ENCODE peak calls at places on chromosome 14, in six cellular contexts. K is adrenal gland, A is spleen, O is transverse colon, N is astrocyte, M is cardiac muscle cell. D is an unnamed sample.
A peak's percentile ranks its signal among the peaks of the same experiment; 100 is the strongest.

GRCh38 chr14:90438841-90439240 is 42.0 kb downstream of the CALM1 start:
- DNase-seq in K (no peak), A (peak; percentile 18), O (no peak), N (no peak), M (no peak), D (no peak)

GRCh38 chr14:57578427-57579220 is 85.0 kb upstream of the CCDC198 start:
- DNase-seq in K (no peak), A (no peak), O (no peak), N (no peak), M (no peak), D (no peak)

GRCh38 chr14:83777516-83777915 is 1752.4 kb upstream of the FLRT2 start:
- DNase-seq in K (no peak), A (no peak), O (no peak), N (no peak), M (no peak), D (no peak)

GRCh38 chr14:102363182-102363952 is 626 bp downstream of the TECPR2 start:
- DNase-seq in K (peak; percentile 44), A (no peak), O (peak; percentile 40), N (peak; percentile 36), M (peak; percentile 34), D (peak; percentile 74)

GRCh38 chr14:78319826-78320635 is 149.9 kb downstream of the NRXN3 start:
- DNase-seq in K (no peak), A (no peak), O (no peak), N (no peak), M (no peak), D (no peak)

GRCh38 chr14:42174357-42174756 is 567.7 kb downstream of the LRFN5 start:
- DNase-seq in K (no peak), A (no peak), O (no peak), N (no peak), M (no peak), D (no peak)

GRCh38 chr14:102786758-102787157 is 9.5 kb downstream of the TRAF3 start:
- DNase-seq in K (no peak), A (no peak), O (no peak), N (no peak), M (no peak), D (no peak)

GRCh38 chr14:93304771-93305170 is 28.1 kb downstream of the BTBD7 start:
- DNase-seq in K (no peak), A (no peak), O (no peak), N (peak; percentile 25), M (peak; percentile 12), D (no peak)

GRCh38 chr14:58922211-58922940 is 266.1 kb upstream of the DAAM1 start:
- DNase-seq in K (no peak), A (no peak), O (no peak), N (no peak), M (peak; percentile 20), D (no peak)

GRCh38 chr14:103618999-103619398 is 10.0 kb upstream of the KLC1 start:
- DNase-seq in K (no peak), A (no peak), O (no peak), N (peak; percentile 29), M (no peak), D (no peak)

GRCh38 chr14:63204407-63205280 is at the start of gene RHOJ:
- DNase-seq in K (no peak), A (peak; percentile 66), O (peak; percentile 11), N (peak; percentile 47), M (peak; percentile 55), D (peak; percentile 66)

GRCh38 chr14:61678966-61679365 is 16.3 kb upstream of the HIF1A start:
- DNase-seq in K (no peak), A (no peak), O (no peak), N (peak; percentile 84), M (peak; percentile 34), D (no peak)

GRCh38 chr14:61470261-61470953 is 149.0 kb downstream of the PRKCH start:
- DNase-seq in K (no peak), A (no peak), O (no peak), N (peak; percentile 97), M (peak; percentile 100), D (no peak)

GRCh38 chr14:56112781-56113180 is 5.4 kb upstream of the PELI2 start:
- DNase-seq in K (no peak), A (no peak), O (no peak), N (no peak), M (no peak), D (no peak)

GRCh38 chr14:64501326-64502171 is 2.1 kb downstream of the ZBTB25 start:
- DNase-seq in K (peak; percentile 67), A (no peak), O (peak; percentile 68), N (peak; percentile 77), M (peak; percentile 88), D (peak; percentile 92)

GRCh38 chr14:65042731-65043372 is 56.2 kb downstream of the FNTB start:
- DNase-seq in K (no peak), A (no peak), O (no peak), N (no peak), M (no peak), D (no peak)

GRCh38 chr14:60092516-60092915 is 793 bp downstream of the PCNX4 start:
- DNase-seq in K (peak; percentile 24), A (no peak), O (peak; percentile 18), N (peak; percentile 42), M (peak; percentile 49), D (no peak)

GRCh38 chr14:80606347-80606772 is 335.2 kb downstream of the CEP128 start:
- DNase-seq in K (no peak), A (no peak), O (no peak), N (no peak), M (peak; percentile 77), D (no peak)

GRCh38 chr14:88613552-88614010 is 50.7 kb downstream of the ZC3H14 start:
- DNase-seq in K (peak; percentile 20), A (no peak), O (no peak), N (peak; percentile 88), M (peak; percentile 48), D (no peak)

DNA sequence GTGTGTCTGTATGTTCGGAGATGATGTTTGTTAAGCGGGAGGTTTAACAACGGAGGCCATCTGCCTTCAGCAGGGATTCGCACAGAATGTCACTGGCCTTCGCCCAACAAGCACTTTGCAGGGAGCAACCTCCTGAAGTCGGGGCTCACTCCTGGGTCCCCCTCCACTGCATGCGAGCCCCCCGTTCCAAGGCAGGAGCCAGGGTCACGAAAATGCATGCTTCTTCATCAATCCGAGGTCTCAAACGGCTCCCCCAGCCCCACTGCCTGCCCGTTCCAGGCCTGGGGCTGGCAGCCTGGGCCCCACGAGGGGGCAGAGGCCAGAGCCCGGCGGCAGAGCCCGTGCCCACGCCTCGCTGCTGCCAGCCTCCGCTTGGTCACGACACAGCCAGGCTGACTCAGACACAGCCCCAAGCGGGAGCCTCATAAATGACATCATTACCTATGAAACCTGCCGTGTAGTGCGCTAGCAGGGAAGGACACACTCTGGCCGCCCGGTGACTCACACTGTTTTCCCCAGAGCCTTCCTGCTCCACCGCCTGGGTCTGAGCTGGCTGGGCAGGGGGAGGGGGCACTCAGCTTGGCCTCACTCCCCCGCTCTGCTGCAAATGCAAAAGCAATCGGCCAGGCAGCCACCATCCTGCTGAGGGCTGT is 169.5 kb upstream of the RTL1 start:
- DNase-seq in K (peak; percentile 97), A (peak; percentile 70), O (peak; percentile 81), N (peak; percentile 95), M (peak; percentile 91), D (peak; percentile 72)
- H3K27ac ChIP-seq in K (no peak overlapping the region), A (no peak overlapping the region), O (no peak overlapping the region), N (peak overlapping the region; percentile 82), M (no peak overlapping the region), D (no peak overlapping the region)

GRCh38 chr14:74400328-74400727 is 25.7 kb downstream of the SYNDIG1L start:
- DNase-seq in K (no peak), A (no peak), O (no peak), N (no peak), M (peak; percentile 25), D (no peak)
- TF ChIP-seq CTCF in K (no peak), A (no peak), O (no peak), N (no peak), M (peak; percentile 21), D (no peak)

GRCh38 chr14:32254952-32255679 is 52.0 kb upstream of the RNU6-8 start:
- DNase-seq in K (peak; percentile 75), A (no peak), O (peak; percentile 71), N (peak; percentile 43), M (peak; percentile 83), D (peak; percentile 85)
- H3K4me1 ChIP-seq in K (peaks cover 9% of the 10 kb centered on the region), A (peaks cover 3% of the 10 kb centered on the region), O (peaks cover 8% of the 10 kb centered on the region), N (peaks cover 13% of the 10 kb centered on the region), M (peaks cover 3% of the 10 kb centered on the region), D (no peaks in the 10 kb centered on the region)

GRCh38 chr14:22391908-22392307 is 197.1 kb downstream of the DAD1 start:
- DNase-seq in K (peak; percentile 57), A (peak; percentile 77), O (peak; percentile 39), N (peak; percentile 59), M (peak; percentile 88), D (peak; percentile 72)
- H3K27ac ChIP-seq in K (no peak overlapping the region), A (no peak overlapping the region), O (no peak overlapping the region), N (no peak overlapping the region), M (no peak overlapping the region), D (no peak overlapping the region)

GRCh38 chr14:52272375-52272774 is 4.9 kb downstream of the PTGDR start:
- DNase-seq in K (no peak), A (no peak), O (peak; percentile 48), N (no peak), M (peak; percentile 61), D (no peak)
- TF ChIP-seq CTCF in K (no peak), A (peak; percentile 32), O (peak; percentile 41), N (peak; percentile 27), M (peak; percentile 46), D (no peak)

DNA sequence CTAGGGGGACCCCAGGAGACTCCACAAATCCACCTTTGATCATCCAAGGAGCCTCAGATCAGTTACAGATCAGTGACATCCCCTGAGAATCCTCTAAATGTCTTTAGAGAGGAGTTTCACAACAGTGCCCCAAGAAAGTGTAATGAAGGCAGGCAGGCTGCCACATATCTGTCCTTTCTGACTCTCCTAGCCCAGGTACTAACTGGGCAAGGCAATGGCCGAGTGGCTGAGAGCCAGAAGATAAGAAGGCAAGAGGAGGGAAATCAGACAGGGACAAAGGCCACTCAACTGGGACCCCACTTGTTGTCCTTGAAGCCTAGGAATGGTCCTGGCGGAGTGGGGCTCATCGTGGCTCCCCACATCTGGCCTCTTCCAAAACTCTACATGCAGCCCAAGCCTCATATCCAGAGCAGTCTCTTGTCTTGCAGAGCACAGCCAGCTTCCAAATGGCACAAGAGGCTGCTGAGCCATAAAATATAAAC is 11.6 kb downstream of the ACTN1 start:
- DNase-seq in K (no peak), A (peak; percentile 17), O (no peak), N (no peak), M (no peak), D (peak; percentile 60)
- H3K4me1 ChIP-seq in K (peaks cover 15% of the 10 kb centered on the region), A (peaks cover 9% of the 10 kb centered on the region), O (peaks cover 70% of the 10 kb centered on the region), N (peaks cover 92% of the 10 kb centered on the region), M (peaks cover 60% of the 10 kb centered on the region), D (peaks cover 100% of the 10 kb centered on the region)

GRCh38 chr14:105286759-105287144 is 14.0 kb downstream of the BRF1 start:
- DNase-seq in K (no peak), A (no peak), O (no peak), N (no peak), M (no peak), D (no peak)

GRCh38 chr14:105283899-105284298 is 16.9 kb downstream of the BRF1 start:
- DNase-seq in K (no peak), A (no peak), O (no peak), N (no peak), M (no peak), D (no peak)

GRCh38 chr14:105285174-105285573 is 15.6 kb downstream of the BRF1 start:
- DNase-seq in K (no peak), A (no peak), O (no peak), N (no peak), M (no peak), D (no peak)

GRCh38 chr14:105290598-105291356 is 10.0 kb downstream of the BRF1 start:
- DNase-seq in K (no peak), A (no peak), O (no peak), N (no peak), M (no peak), D (no peak)

GRCh38 chr14:105287249-105288102 is 13.3 kb downstream of the BRF1 start:
- DNase-seq in K (no peak), A (no peak), O (no peak), N (no peak), M (no peak), D (no peak)
- H3K27ac ChIP-seq in K (no peak overlapping the region), A (no peak overlapping the region), O (no peak overlapping the region), N (no peak overlapping the region), M (no peak overlapping the region), D (no peak overlapping the region)